ENCODE peak calls at places on chromosomes 2 and 18, in four cellular contexts. One of them, this sample, is unnamed.

GRCh38 chr18:75475228-75475627 is 47.7 kb upstream of the SMIM21 start:
- DNase-seq in IMR-90: peak; percentile 94
- DNase-seq in SK-N-SH: no peak
- DNase-seq in A549: no peak
- DNase-seq in this sample: no peak

GRCh38 chr18:26133652-26134051 is at the start of gene PSMA8:
- DNase-seq in A549: no peak
- DNase-seq in IMR-90: no peak
- DNase-seq in SK-N-SH: no peak
- DNase-seq in this sample: no peak

GRCh38 chr2:19835818-19836281 is 65.9 kb downstream of the TTC32 start:
- DNase-seq in SK-N-SH: no peak
- DNase-seq in A549: no peak
- DNase-seq in IMR-90: peak; percentile 12
- DNase-seq in this sample: no peak

GRCh38 chr2:101125374-101125773 is 25.8 kb downstream of the TBC1D8 start:
- DNase-seq in A549: no peak
- DNase-seq in SK-N-SH: no peak
- DNase-seq in IMR-90: no peak
- DNase-seq in this sample: no peak

GRCh38 chr2:83055338-83056010 is 1403.6 kb downstream of the SUCLG1 start:
- DNase-seq in IMR-90: peak; percentile 86
- DNase-seq in A549: no peak
- DNase-seq in SK-N-SH: no peak
- DNase-seq in this sample: no peak

GRCh38 chr2:128497461-128497860 is 178.8 kb upstream of the HS6ST1 start:
- DNase-seq in A549: no peak
- DNase-seq in SK-N-SH: no peak
- DNase-seq in IMR-90: no peak
- DNase-seq in this sample: no peak

GRCh38 chr2:220347661-220348060 is 720.2 kb downstream of the SLC4A3 start:
- DNase-seq in SK-N-SH: no peak
- DNase-seq in A549: no peak
- DNase-seq in IMR-90: peak; percentile 4
- DNase-seq in this sample: no peak

GRCh38 chr18:63199743-63200241 is 119.8 kb downstream of the BCL2 start:
- DNase-seq in A549: no peak
- DNase-seq in IMR-90: no peak
- DNase-seq in SK-N-SH: no peak
- DNase-seq in this sample: no peak

GRCh38 chr2:142112648-142113278 is 18.1 kb downstream of the LRP1B start:
- DNase-seq in A549: no peak
- DNase-seq in SK-N-SH: no peak
- DNase-seq in IMR-90: peak; percentile 48
- DNase-seq in this sample: no peak

GRCh38 chr18:36811430-36811829 is 17.4 kb downstream of the TPGS2 start:
- DNase-seq in A549: no peak
- DNase-seq in SK-N-SH: no peak
- DNase-seq in IMR-90: peak; percentile 35
- DNase-seq in this sample: no peak

GRCh38 chr2:26438926-26439325 is 37.2 kb downstream of the DRC1 start:
- DNase-seq in SK-N-SH: no peak
- DNase-seq in A549: no peak
- DNase-seq in IMR-90: no peak
- DNase-seq in this sample: no peak

GRCh38 chr2:198238429-198238828 is 434.0 kb downstream of the PLCL1 start:
- DNase-seq in A549: no peak
- DNase-seq in IMR-90: no peak
- DNase-seq in SK-N-SH: no peak
- DNase-seq in this sample: no peak

GRCh38 chr2:12397861-12398260 is 318.9 kb upstream of the TRIB2 start:
- DNase-seq in SK-N-SH: no peak
- DNase-seq in A549: no peak
- DNase-seq in IMR-90: no peak
- DNase-seq in this sample: no peak

GRCh38 chr2:42141687-42142475 is 27.3 kb upstream of the EML4 start:
- DNase-seq in A549: peak; percentile 77
- DNase-seq in SK-N-SH: peak; percentile 56
- DNase-seq in IMR-90: peak; percentile 93
- DNase-seq in this sample: no peak

GRCh38 chr2:17813742-17814458 is 2.4 kb upstream of the MSGN1 start:
- DNase-seq in IMR-90: no peak
- DNase-seq in SK-N-SH: no peak
- DNase-seq in A549: no peak
- DNase-seq in this sample: peak; percentile 82

GRCh38 chr2:37561615-37562569 is 109.5 kb downstream of the CDC42EP3 start:
- DNase-seq in IMR-90: peak; percentile 94
- DNase-seq in A549: peak; percentile 83
- DNase-seq in SK-N-SH: no peak
- DNase-seq in this sample: no peak

GRCh38 chr2:237590272-237591020 is at the start of gene RAB17:
- DNase-seq in SK-N-SH: no peak
- DNase-seq in IMR-90: peak; percentile 39
- DNase-seq in A549: peak; percentile 44
- DNase-seq in this sample: no peak

GRCh38 chr2:12261993-12262680 is 454.6 kb upstream of the TRIB2 start:
- DNase-seq in IMR-90: peak; percentile 39
- DNase-seq in SK-N-SH: no peak
- DNase-seq in A549: no peak
- DNase-seq in this sample: no peak

GRCh38 chr18:44149706-44150105 is 531.0 kb upstream of the SETBP1 start:
- DNase-seq in A549: no peak
- DNase-seq in IMR-90: peak; percentile 47
- DNase-seq in SK-N-SH: no peak
- DNase-seq in this sample: no peak

GRCh38 chr2:128589681-128590080 is 271.0 kb upstream of the HS6ST1 start:
- DNase-seq in A549: no peak
- DNase-seq in SK-N-SH: no peak
- DNase-seq in IMR-90: no peak
- DNase-seq in this sample: no peak

GRCh38 chr2:172296267-172297046 is 130.9 kb upstream of the ITGA6 start:
- DNase-seq in A549: no peak
- DNase-seq in IMR-90: no peak
- DNase-seq in SK-N-SH: no peak
- DNase-seq in this sample: no peak

GRCh38 chr18:39454866-39455265 is 1889.3 kb upstream of the CELF4 start:
- DNase-seq in IMR-90: no peak
- DNase-seq in A549: no peak
- DNase-seq in SK-N-SH: no peak
- DNase-seq in this sample: no peak

GRCh38 chr2:221502270-221502973 is 69.7 kb downstream of the EPHA4 start:
- DNase-seq in IMR-90: peak; percentile 69
- DNase-seq in SK-N-SH: no peak
- DNase-seq in A549: no peak
- DNase-seq in this sample: no peak

GRCh38 chr2:151297882-151298281 is 8.4 kb upstream of the NMI start:
- DNase-seq in SK-N-SH: no peak
- DNase-seq in A549: no peak
- DNase-seq in IMR-90: peak; percentile 11
- DNase-seq in this sample: peak; percentile 32

GRCh38 chr18:56835331-56835730 is 184.2 kb downstream of the WDR7 start:
- DNase-seq in SK-N-SH: no peak
- DNase-seq in IMR-90: no peak
- DNase-seq in A549: no peak
- DNase-seq in this sample: no peak

GRCh38 chr2:207819839-207820784 is 50.4 kb upstream of the FZD5 start:
- DNase-seq in SK-N-SH: no peak
- DNase-seq in A549: peak; percentile 72
- DNase-seq in IMR-90: no peak
- DNase-seq in this sample: no peak

GRCh38 chr2:40244251-40245010 is 207.5 kb downstream of the SLC8A1 start:
- DNase-seq in SK-N-SH: peak; percentile 42
- DNase-seq in A549: peak; percentile 27
- DNase-seq in IMR-90: peak; percentile 75
- DNase-seq in this sample: no peak

GRCh38 chr18:48621240-48621639 is 82.4 kb downstream of the CTIF start:
- DNase-seq in A549: peak; percentile 39
- DNase-seq in IMR-90: peak; percentile 93
- DNase-seq in SK-N-SH: no peak
- DNase-seq in this sample: no peak

GRCh38 chr18:22983175-22983574 is 50.0 kb downstream of the RBBP8 start:
- DNase-seq in IMR-90: peak; percentile 64
- DNase-seq in SK-N-SH: peak; percentile 36
- DNase-seq in A549: peak; percentile 6
- DNase-seq in this sample: no peak

GRCh38 chr2:145094353-145094752 is 574.4 kb upstream of the ZEB2 start:
- DNase-seq in A549: no peak
- DNase-seq in SK-N-SH: no peak
- DNase-seq in IMR-90: peak; percentile 46
- DNase-seq in this sample: no peak

GRCh38 chr2:207616185-207616584 is 9.0 kb downstream of the METTL21A start:
- DNase-seq in A549: no peak
- DNase-seq in SK-N-SH: no peak
- DNase-seq in IMR-90: peak; percentile 80
- DNase-seq in this sample: no peak

DNA sequence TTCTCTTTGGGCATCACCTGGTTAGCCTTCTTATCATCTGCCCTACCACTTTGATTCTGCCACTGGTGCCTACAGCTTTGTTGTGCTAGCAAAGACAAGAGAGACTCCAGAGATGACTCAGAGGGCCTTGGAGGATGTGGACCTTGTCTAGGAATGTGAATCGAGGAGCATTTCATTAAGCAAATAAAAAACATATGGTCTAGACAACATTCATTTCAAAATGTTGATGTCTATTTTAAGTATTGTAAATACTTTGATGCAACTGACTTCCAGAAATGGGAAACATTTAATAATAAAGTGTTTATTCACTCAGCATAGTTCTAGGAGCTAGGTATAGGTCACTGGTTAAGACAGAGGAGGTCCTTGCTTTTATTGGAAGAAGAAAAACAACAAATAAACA is 195.5 kb downstream of the CDCA7 start:
- DNase-seq in SK-N-SH: no peak
- DNase-seq in A549: peak; percentile 25
- DNase-seq in IMR-90: peak; percentile 47
- DNase-seq in this sample: no peak
- TF ChIP-seq RCOR1 in SK-N-SH: no peak
- TF ChIP-seq RCOR1 in A549: no peak
- TF ChIP-seq RCOR1 in IMR-90: no peak
- TF ChIP-seq RCOR1 in this sample: no peak

GRCh38 chr2:174004900-174005605 is 39.9 kb upstream of the SP3 start:
- DNase-seq in IMR-90: peak; percentile 86
- DNase-seq in A549: no peak
- DNase-seq in SK-N-SH: no peak
- DNase-seq in this sample: no peak

GRCh38 chr2:174002679-174003078 is 37.5 kb upstream of the SP3 start:
- DNase-seq in A549: no peak
- DNase-seq in IMR-90: no peak
- DNase-seq in SK-N-SH: no peak
- DNase-seq in this sample: no peak

GRCh38 chr2:174004311-174004695 is 39.1 kb upstream of the SP3 start:
- DNase-seq in A549: no peak
- DNase-seq in IMR-90: no peak
- DNase-seq in SK-N-SH: no peak
- DNase-seq in this sample: no peak

GRCh38 chr2:174005801-174006419 is 40.7 kb upstream of the SP3 start:
- DNase-seq in SK-N-SH: no peak
- DNase-seq in IMR-90: no peak
- DNase-seq in A549: no peak
- DNase-seq in this sample: no peak

GRCh38 chr2:174003635-174004310 is 38.6 kb upstream of the SP3 start:
- DNase-seq in IMR-90: no peak
- DNase-seq in A549: no peak
- DNase-seq in SK-N-SH: no peak
- DNase-seq in this sample: no peak
- TF ChIP-seq RCOR1 in IMR-90: no peak
- TF ChIP-seq RCOR1 in A549: no peak
- TF ChIP-seq RCOR1 in SK-N-SH: no peak
- TF ChIP-seq RCOR1 in this sample: no peak

GRCh38 chr2:157720504-157720903 is 91.8 kb upstream of the ACVR1C start:
- DNase-seq in A549: no peak
- DNase-seq in IMR-90: no peak
- DNase-seq in SK-N-SH: no peak
- DNase-seq in this sample: no peak

GRCh38 chr2:157722580-157723234 is 94.0 kb upstream of the ACVR1C start:
- DNase-seq in A549: no peak
- DNase-seq in IMR-90: peak; percentile 11
- DNase-seq in SK-N-SH: no peak
- DNase-seq in this sample: no peak

GRCh38 chr2:157727693-157728092 is 99.0 kb upstream of the ACVR1C start:
- DNase-seq in A549: no peak
- DNase-seq in IMR-90: no peak
- DNase-seq in SK-N-SH: no peak
- DNase-seq in this sample: no peak

GRCh38 chr2:157726946-157727345 is 98.3 kb upstream of the ACVR1C start:
- DNase-seq in SK-N-SH: no peak
- DNase-seq in IMR-90: no peak
- DNase-seq in A549: no peak
- DNase-seq in this sample: no peak

GRCh38 chr2:157725856-157726255 is 97.2 kb upstream of the ACVR1C start:
- DNase-seq in IMR-90: peak; percentile 65
- DNase-seq in SK-N-SH: no peak
- DNase-seq in A549: no peak
- DNase-seq in this sample: no peak
- TF ChIP-seq RCOR1 in IMR-90: no peak
- TF ChIP-seq RCOR1 in SK-N-SH: no peak
- TF ChIP-seq RCOR1 in A549: no peak
- TF ChIP-seq RCOR1 in this sample: no peak

GRCh38 chr2:67663776-67664175 is 266.6 kb downstream of the ETAA1 start:
- DNase-seq in IMR-90: no peak
- DNase-seq in A549: no peak
- DNase-seq in SK-N-SH: no peak
- DNase-seq in this sample: no peak

GRCh38 chr2:67669796-67670195 is 272.7 kb downstream of the ETAA1 start:
- DNase-seq in A549: no peak
- DNase-seq in SK-N-SH: no peak
- DNase-seq in IMR-90: no peak
- DNase-seq in this sample: no peak

GRCh38 chr2:67667054-67667908 is 270.1 kb downstream of the ETAA1 start:
- DNase-seq in SK-N-SH: peak; percentile 17
- DNase-seq in IMR-90: peak; percentile 54
- DNase-seq in A549: no peak
- DNase-seq in this sample: no peak

GRCh38 chr2:67668538-67668937 is 271.4 kb downstream of the ETAA1 start:
- DNase-seq in IMR-90: no peak
- DNase-seq in SK-N-SH: no peak
- DNase-seq in A549: no peak
- DNase-seq in this sample: no peak

DNA sequence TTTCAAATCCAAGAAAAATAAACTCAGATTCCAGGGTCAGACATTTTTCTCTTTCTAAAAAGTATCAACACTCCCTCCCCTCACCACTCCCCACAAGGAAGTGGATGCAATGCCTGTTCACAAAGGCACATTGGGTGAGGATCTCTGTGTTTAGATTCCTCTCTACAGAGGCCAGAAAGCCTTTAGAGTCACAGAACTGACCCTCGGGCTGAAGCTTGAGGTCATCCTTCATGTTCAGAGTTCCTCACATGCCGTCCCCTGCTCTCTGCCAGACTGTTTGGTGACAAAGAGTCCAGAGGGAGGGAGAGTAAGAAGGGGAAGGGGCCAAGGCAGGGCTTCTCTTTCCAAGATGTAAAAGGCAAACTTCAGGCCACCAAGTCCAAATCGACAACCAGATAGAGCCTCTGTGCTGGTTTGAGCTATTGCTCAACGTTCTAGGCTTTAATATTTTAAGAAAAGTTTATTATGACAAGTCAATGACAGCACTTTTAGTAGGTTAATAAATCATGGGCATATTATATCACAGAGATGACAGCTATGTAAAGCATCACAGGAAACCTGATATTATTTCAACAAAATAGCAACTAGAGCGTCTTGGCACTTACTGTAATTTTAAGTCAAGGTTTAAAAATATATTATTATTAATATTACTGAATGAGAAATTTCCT is 269.4 kb downstream of the ETAA1 start:
- DNase-seq in SK-N-SH: no peak
- DNase-seq in IMR-90: peak; percentile 15
- DNase-seq in A549: no peak
- DNase-seq in this sample: no peak
- TF ChIP-seq RCOR1 in SK-N-SH: no peak
- TF ChIP-seq RCOR1 in IMR-90: no peak
- TF ChIP-seq RCOR1 in A549: no peak
- TF ChIP-seq RCOR1 in this sample: no peak

This sample was measured in GM12878.